ENCODE peak calls at places on chromosomes 3 and 15, in seven cellular contexts. J, K, B, X, Z, U and S are unnamed samples.

GRCh38 chr3:61780455-61781239 is 219.3 kb downstream of the PTPRG start:
- DNase-seq in J (no peak), K (no peak), B (no peak), X (no peak), Z (no peak), U (no peak), S (no peak)

GRCh38 chr3:146300756-146301155 is 49.9 kb upstream of the PLSCR4 start:
- DNase-seq in J (no peak), K (no peak), B (no peak), X (no peak), Z (no peak), U (no peak), S (no peak)

GRCh38 chr3:39457361-39457760 is 10.1 kb upstream of the MOBP start:
- DNase-seq in J (no peak), K (no peak), B (no peak), X (no peak), Z (no peak), U (no peak), S (no peak)

GRCh38 chr3:183807881-183808280 is 17.5 kb downstream of the MAP6D1 start:
- DNase-seq in J (no peak), K (no peak), B (no peak), X (no peak), Z (no peak), U (no peak), S (no peak)

GRCh38 chr3:132730891-132731580 is 8.8 kb upstream of the NPHP3 start:
- DNase-seq in J (peak), K (peak), B (no peak), X (no peak), Z (peak), U (no peak), S (no peak)

GRCh38 chr3:101036676-101037075 is 43.5 kb upstream of the ABI3BP start:
- DNase-seq in J (no peak), K (no peak), B (no peak), X (peak), Z (no peak), U (no peak), S (no peak)

GRCh38 chr3:43906847-43907507 is 216.2 kb downstream of the ABHD5 start:
- DNase-seq in J (no peak), K (no peak), B (no peak), X (no peak), Z (no peak), U (no peak), S (no peak)

GRCh38 chr3:182803006-182803405 is 9.7 kb downstream of the ATP11B start:
- DNase-seq in J (no peak), K (no peak), B (no peak), X (no peak), Z (no peak), U (no peak), S (no peak)

GRCh38 chr3:60758169-60758568 is 493.1 kb downstream of the FHIT start:
- DNase-seq in J (no peak), K (no peak), B (no peak), X (no peak), Z (no peak), U (no peak), S (no peak)

GRCh38 chr15:32778391-32779176 is 60.8 kb downstream of the GREM1 start:
- DNase-seq in J (no peak), K (no peak), B (no peak), X (no peak), Z (no peak), U (no peak), S (no peak)

GRCh38 chr3:101978348-101978747 is 129.0 kb downstream of the NFKBIZ start:
- DNase-seq in J (no peak), K (no peak), B (no peak), X (no peak), Z (no peak), U (no peak), S (no peak)

GRCh38 chr3:172280406-172281051 is 167.7 kb downstream of the GHSR start:
- DNase-seq in J (peak), K (no peak), B (no peak), X (no peak), Z (no peak), U (no peak), S (no peak)
- TF ChIP-seq SP1 in J (no peak), K (no peak), B (no peak), X (no peak), Z (no peak), U (no peak), S (no peak)

GRCh38 chr15:35753486-35753885 is 207.5 kb upstream of the DPH6 start:
- DNase-seq in J (no peak), K (no peak), B (no peak), X (no peak), Z (no peak), U (no peak), S (no peak)
- TF ChIP-seq SP1 in J (no peak), K (no peak), B (no peak), X (no peak), Z (no peak), U (no peak), S (no peak)

GRCh38 chr3:115658337-115659181 is 35.2 kb downstream of the GAP43 start:
- DNase-seq in J (peak), K (peak), B (peak), X (peak), Z (peak), U (peak), S (no peak)
- TF ChIP-seq SP1 in J (no peak), K (no peak), B (peak), X (no peak), Z (peak), U (peak), S (no peak)

DNA sequence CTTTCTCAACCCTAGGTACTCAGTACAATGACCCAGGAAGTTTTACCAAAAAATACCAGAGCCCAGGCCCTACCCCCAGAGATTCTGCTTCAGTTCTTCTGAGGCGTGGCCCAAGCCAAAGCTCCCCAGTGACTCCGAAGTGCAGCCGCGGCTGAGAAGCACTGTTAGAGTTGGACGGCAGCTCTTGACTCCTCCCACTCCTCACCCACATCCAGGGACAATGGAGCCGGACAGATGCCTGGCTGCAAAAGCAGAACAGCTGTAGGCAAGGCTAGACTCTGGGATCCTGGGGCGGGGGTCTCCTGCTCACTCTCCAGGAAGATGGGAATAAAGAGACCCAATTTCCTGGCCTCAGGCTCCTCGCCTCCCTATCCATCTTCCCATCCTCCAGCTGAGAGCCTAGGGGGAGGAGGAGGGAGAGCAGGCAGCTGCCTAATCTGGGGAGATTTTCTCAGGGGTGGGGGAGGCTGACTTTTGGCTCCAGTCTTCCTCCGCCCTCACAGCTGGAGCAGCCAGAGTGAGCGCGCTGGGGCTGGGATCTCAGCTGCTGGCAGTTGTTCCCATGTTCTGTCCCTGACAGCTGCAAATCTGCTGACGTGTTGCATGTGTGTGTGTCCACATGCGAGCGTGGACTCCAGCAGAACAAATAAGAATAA is 223.8 kb downstream of the OPA1 start:
- DNase-seq in J (peak), K (peak), B (peak), X (no peak), Z (no peak), U (peak), S (no peak)
- TF ChIP-seq SP1 in J (no peak), K (no peak), B (peak), X (no peak), Z (no peak), U (no peak), S (no peak)

GRCh38 chr15:91954211-91954804 is 100.8 kb downstream of the SLCO3A1 start:
- DNase-seq in J (no peak), K (no peak), B (no peak), X (no peak), Z (no peak), U (no peak), S (no peak)
- TF ChIP-seq SP1 in J (no peak), K (no peak), B (no peak), X (no peak), Z (no peak), U (no peak), S (no peak)